ENCODE peak calls at places on chromosome 6, in six cellular contexts. W is brain microvascular endothelial cell; O is HTR-8/SVneo; H is stimulated activated naive CD4-positive, alpha-beta T cell; G is NT2/D1; C is progenitor cell of endocrine pancreas. J is an unnamed sample.

GRCh38 chr6:28490191-28490890 is 25.3 kb downstream of the GPX6 start:
- DNase-seq in W (peak), O (peak), H (no peak), G (no peak), C (no peak), J (no peak)

GRCh38 chr6:747921-748320 is 55.0 kb upstream of the EXOC2 start:
- DNase-seq in W (no peak), O (no peak), H (no peak), G (no peak), C (no peak), J (no peak)

GRCh38 chr6:11096109-11096508 is 2.5 kb downstream of the SMIM13 start:
- DNase-seq in W (peak), O (peak), H (no peak), G (no peak), C (no peak), J (no peak)

GRCh38 chr6:139240161-139241010 is 51.4 kb downstream of the TXLNB start:
- DNase-seq in W (peak), O (no peak), H (no peak), G (no peak), C (no peak), J (no peak)

GRCh38 chr6:53718597-53719460 is 53.3 kb upstream of the KLHL31 start:
- DNase-seq in W (peak), O (peak), H (no peak), G (peak), C (no peak), J (peak)

GRCh38 chr6:163764565-163764964 is 350.0 kb downstream of the QKI start:
- DNase-seq in W (peak), O (no peak), H (no peak), G (no peak), C (no peak), J (no peak)

GRCh38 chr6:152942319-152942869 is 40.4 kb downstream of the FBXO5 start:
- DNase-seq in W (no peak), O (no peak), H (no peak), G (no peak), C (no peak), J (no peak)

GRCh38 chr6:16758163-16758975 is 2.9 kb downstream of the ATXN1 start:
- DNase-seq in W (no peak), O (no peak), H (no peak), G (no peak), C (no peak), J (no peak)

GRCh38 chr6:11645016-11645415 is 107.5 kb downstream of the TMEM170B start:
- DNase-seq in W (no peak), O (no peak), H (no peak), G (no peak), C (no peak), J (no peak)

GRCh38 chr6:169503556-169503955 is 198.3 kb downstream of the WDR27 start:
- DNase-seq in W (no peak), O (no peak), H (no peak), G (no peak), C (no peak), J (no peak)

GRCh38 chr6:45494734-45495133 is 117.0 kb upstream of the SUPT3H start:
- DNase-seq in W (no peak), O (no peak), H (no peak), G (no peak), C (no peak), J (no peak)

GRCh38 chr6:93177918-93178317 is 241.4 kb downstream of the EPHA7 start:
- DNase-seq in W (no peak), O (no peak), H (no peak), G (no peak), C (no peak), J (no peak)

GRCh38 chr6:25981529-25982263 is 19.1 kb downstream of the TRIM38 start:
- DNase-seq in W (no peak), O (no peak), H (no peak), G (no peak), C (no peak), J (no peak)

J was measured in amygdala.